ENCODE peak calls at places on chromosomes 3 and 15, in five cellular contexts. One of them, this sample, is unnamed.
A peak's percentile ranks its signal among the peaks of the same experiment; 100 is the strongest.

GRCh38 chr3:138609898-138610266 is 1.3 kb downstream of the FAIM start:
- DNase-seq in HepG2: no peak
- DNase-seq in K562: no peak
- DNase-seq in WTC11: no peak
- DNase-seq in HEK293T: no peak
- DNase-seq in this sample: no peak

GRCh38 chr3:170703121-170703588 is 117.3 kb upstream of the SLC7A14 start:
- DNase-seq in HepG2: no peak
- DNase-seq in HEK293T: no peak
- DNase-seq in WTC11: no peak
- DNase-seq in K562: peak; percentile 90
- DNase-seq in this sample: no peak

GRCh38 chr3:45056608-45057301 is 30.7 kb downstream of the CLEC3B start:
- DNase-seq in HepG2: no peak
- DNase-seq in WTC11: no peak
- DNase-seq in K562: no peak
- DNase-seq in HEK293T: no peak
- DNase-seq in this sample: no peak

GRCh38 chr3:49461443-49462171 is 8.5 kb upstream of the DAG1 start:
- DNase-seq in WTC11: peak; percentile 67
- DNase-seq in HEK293T: no peak
- DNase-seq in K562: no peak
- DNase-seq in HepG2: no peak
- DNase-seq in this sample: no peak

GRCh38 chr3:194312743-194313281 is 38.3 kb downstream of the CPN2 start:
- DNase-seq in K562: peak; percentile 69
- DNase-seq in WTC11: no peak
- DNase-seq in HEK293T: no peak
- DNase-seq in HepG2: peak; percentile 33
- DNase-seq in this sample: no peak

GRCh38 chr3:100082724-100083123 is 31.6 kb downstream of the FILIP1L start:
- DNase-seq in HEK293T: no peak
- DNase-seq in K562: no peak
- DNase-seq in WTC11: no peak
- DNase-seq in HepG2: no peak
- DNase-seq in this sample: no peak

GRCh38 chr3:194279106-194279505 is 72.0 kb downstream of the CPN2 start:
- DNase-seq in HepG2: no peak
- DNase-seq in WTC11: no peak
- DNase-seq in K562: no peak
- DNase-seq in HEK293T: no peak
- DNase-seq in this sample: no peak

GRCh38 chr3:156760333-156760732 is 65.8 kb upstream of the LEKR1 start:
- DNase-seq in K562: peak; percentile 53
- DNase-seq in WTC11: no peak
- DNase-seq in HEK293T: no peak
- DNase-seq in HepG2: no peak
- DNase-seq in this sample: no peak

GRCh38 chr15:31342381-31342780 is 15.7 kb downstream of the KLF13 start:
- DNase-seq in WTC11: no peak
- DNase-seq in HepG2: no peak
- DNase-seq in HEK293T: no peak
- DNase-seq in K562: no peak
- DNase-seq in this sample: no peak

GRCh38 chr3:119187266-119187665 is 13.9 kb downstream of the UPK1B start:
- DNase-seq in HEK293T: no peak
- DNase-seq in WTC11: no peak
- DNase-seq in K562: no peak
- DNase-seq in HepG2: no peak
- DNase-seq in this sample: no peak

GRCh38 chr3:119181765-119182164 is 8.4 kb downstream of the UPK1B start:
- DNase-seq in HepG2: no peak
- DNase-seq in K562: no peak
- DNase-seq in HEK293T: no peak
- DNase-seq in WTC11: no peak
- DNase-seq in this sample: no peak

GRCh38 chr3:119184083-119184482 is 10.7 kb downstream of the UPK1B start:
- DNase-seq in HepG2: no peak
- DNase-seq in HEK293T: no peak
- DNase-seq in WTC11: no peak
- DNase-seq in K562: no peak
- DNase-seq in this sample: no peak

GRCh38 chr3:119184808-119185690 is 11.7 kb downstream of the UPK1B start:
- DNase-seq in HEK293T: no peak
- DNase-seq in WTC11: no peak
- DNase-seq in K562: no peak
- DNase-seq in HepG2: peak; percentile 12
- DNase-seq in this sample: no peak
- TF ChIP-seq SP1 in HEK293T: no peak
- TF ChIP-seq SP1 in WTC11: no peak
- TF ChIP-seq SP1 in K562: no peak
- TF ChIP-seq SP1 in HepG2: no peak
- TF ChIP-seq SP1 in this sample: no peak

DNA sequence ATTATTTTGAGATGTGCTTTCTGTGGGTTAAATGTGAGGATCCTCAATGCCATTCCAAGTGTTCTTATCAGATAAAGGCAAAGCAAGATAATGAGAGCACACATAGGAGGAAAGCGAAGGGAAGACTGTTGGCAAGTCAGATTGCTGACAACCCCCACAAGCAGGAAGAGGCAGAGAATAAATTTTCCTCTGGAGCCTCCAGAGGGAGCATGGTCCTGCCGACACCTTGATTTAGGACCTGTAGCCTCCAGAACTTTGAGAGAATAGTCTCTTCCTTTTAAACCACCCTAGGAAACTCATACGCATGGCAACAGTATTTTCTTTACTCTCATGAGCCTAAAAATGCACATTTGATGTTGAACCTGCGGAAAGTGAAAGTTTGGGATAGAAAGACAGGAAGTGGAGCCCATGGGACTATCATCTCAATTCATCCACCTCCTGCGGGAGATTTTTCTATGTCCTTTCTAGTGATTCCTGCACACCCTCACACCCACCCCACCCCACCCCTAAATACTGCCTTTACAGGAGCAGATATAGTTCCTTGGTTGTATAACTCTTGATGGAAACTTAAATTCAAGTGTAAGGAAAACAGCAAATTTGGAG is 116.7 kb upstream of the LPP start:
- DNase-seq in WTC11: no peak
- DNase-seq in HEK293T: no peak
- DNase-seq in K562: no peak
- DNase-seq in HepG2: peak; percentile 83
- DNase-seq in this sample: peak; percentile 28
- TF ChIP-seq SP1 in WTC11: no peak
- TF ChIP-seq SP1 in HEK293T: no peak
- TF ChIP-seq SP1 in K562: no peak
- TF ChIP-seq SP1 in HepG2: no peak
- TF ChIP-seq SP1 in this sample: no peak

GRCh38 chr3:29057326-29057725 is 223.5 kb upstream of the RBMS3 start:
- DNase-seq in HEK293T: no peak
- DNase-seq in K562: no peak
- DNase-seq in HepG2: no peak
- DNase-seq in WTC11: peak; percentile 37
- DNase-seq in this sample: no peak
- TF ChIP-seq SP1 in HEK293T: no peak
- TF ChIP-seq SP1 in K562: no peak
- TF ChIP-seq SP1 in HepG2: no peak
- TF ChIP-seq SP1 in WTC11: no peak
- TF ChIP-seq SP1 in this sample: no peak

GRCh38 chr15:90132437-90132836 is 30.2 kb upstream of the IDH2 start:
- DNase-seq in WTC11: no peak
- DNase-seq in K562: no peak
- DNase-seq in HEK293T: no peak
- DNase-seq in HepG2: no peak
- DNase-seq in this sample: no peak

GRCh38 chr15:90126457-90127435 is 24.5 kb upstream of the IDH2 start:
- DNase-seq in WTC11: peak; percentile 83
- DNase-seq in K562: no peak
- DNase-seq in HepG2: peak; percentile 64
- DNase-seq in HEK293T: no peak
- DNase-seq in this sample: no peak

GRCh38 chr15:90131848-90132247 is 29.6 kb upstream of the IDH2 start:
- DNase-seq in HepG2: no peak
- DNase-seq in K562: no peak
- DNase-seq in HEK293T: no peak
- DNase-seq in WTC11: no peak
- DNase-seq in this sample: no peak

GRCh38 chr15:90126022-90126421 is 23.8 kb upstream of the IDH2 start:
- DNase-seq in HEK293T: no peak
- DNase-seq in K562: no peak
- DNase-seq in HepG2: peak; percentile 59
- DNase-seq in WTC11: no peak
- DNase-seq in this sample: no peak

GRCh38 chr15:90130291-90130690 is 28.0 kb upstream of the IDH2 start:
- DNase-seq in WTC11: no peak
- DNase-seq in HEK293T: no peak
- DNase-seq in HepG2: no peak
- DNase-seq in K562: no peak
- DNase-seq in this sample: no peak
- TF ChIP-seq SP1 in WTC11: no peak
- TF ChIP-seq SP1 in HEK293T: no peak
- TF ChIP-seq SP1 in HepG2: no peak
- TF ChIP-seq SP1 in K562: no peak
- TF ChIP-seq SP1 in this sample: no peak

GRCh38 chr15:67049351-67050044 is 15.9 kb upstream of the SMAD3 start:
- DNase-seq in K562: no peak
- DNase-seq in HEK293T: no peak
- DNase-seq in HepG2: peak; percentile 82
- DNase-seq in WTC11: no peak
- DNase-seq in this sample: no peak
- TF ChIP-seq SP1 in K562: no peak
- TF ChIP-seq SP1 in HEK293T: no peak
- TF ChIP-seq SP1 in HepG2: no peak
- TF ChIP-seq SP1 in WTC11: no peak
- TF ChIP-seq SP1 in this sample: no peak